ENCODE peak calls at places on chromosomes 16 and 17, in six cellular contexts. I, X, F, L, C and N are unnamed samples.

GRCh38 chr16:51757124-51757470 is 606.0 kb upstream of the SALL1 start:
- DNase-seq in I (no peak), X (no peak), F (no peak), L (no peak), C (no peak), N (no peak)

GRCh38 chr16:49684731-49685130 is 171.2 kb downstream of the ZNF423 start:
- DNase-seq in I (no peak), X (no peak), F (no peak), L (no peak), C (no peak), N (no peak)

GRCh38 chr16:31333686-31334649 is 21.0 kb upstream of the ITGAX start:
- DNase-seq in I (no peak), X (peak; percentile 22), F (no peak), L (no peak), C (no peak), N (no peak)

GRCh38 chr16:2915196-2915929 is 3.6 kb downstream of the FLYWCH1 start:
- DNase-seq in I (no peak), X (no peak), F (no peak), L (no peak), C (no peak), N (no peak)

GRCh38 chr16:68800257-68800875 is 43.0 kb upstream of the TANGO6 start:
- DNase-seq in I (peak; percentile 24), X (peak; percentile 18), F (no peak), L (peak; percentile 31), C (no peak), N (peak; percentile 81)

GRCh38 chr16:74813109-74813641 is 38.6 kb upstream of the FA2H start:
- DNase-seq in I (peak; percentile 51), X (peak; percentile 54), F (peak; percentile 93), L (peak; percentile 72), C (peak; percentile 28), N (peak; percentile 47)

GRCh38 chr16:56013962-56014552 is 138.9 kb upstream of the CES5A start:
- DNase-seq in I (no peak), X (peak; percentile 5), F (peak; percentile 58), L (peak; percentile 70), C (no peak), N (no peak)

GRCh38 chr16:56742030-56742984 is 12.4 kb downstream of the NUP93 start:
- DNase-seq in I (no peak), X (no peak), F (no peak), L (no peak), C (no peak), N (no peak)

GRCh38 chr17:70767102-70767701 is 597.9 kb downstream of the KCNJ2 start:
- DNase-seq in I (no peak), X (no peak), F (no peak), L (no peak), C (no peak), N (no peak)

GRCh38 chr17:12256380-12256995 is 235.8 kb downstream of the MAP2K4 start:
- DNase-seq in I (no peak), X (no peak), F (peak; percentile 53), L (peak; percentile 28), C (no peak), N (peak; percentile 56)

GRCh38 chr17:8384801-8385335 is 1.9 kb upstream of the RPL26 start:
- DNase-seq in I (no peak), X (no peak), F (no peak), L (no peak), C (no peak), N (no peak)

GRCh38 chr17:41773731-41774193 is 12.7 kb downstream of the JUP start:
- DNase-seq in I (no peak), X (no peak), F (peak; percentile 46), L (no peak), C (no peak), N (no peak)

GRCh38 chr16:11254913-11255736 is 879 bp downstream of the SOCS1 start:
- DNase-seq in I (no peak), X (peak; percentile 82), F (peak; percentile 59), L (peak; percentile 55), C (no peak), N (peak; percentile 73)

GRCh38 chr17:2695243-2695960 is 16.2 kb downstream of the CLUH start:
- DNase-seq in I (no peak), X (no peak), F (no peak), L (no peak), C (no peak), N (peak; percentile 23)

GRCh38 chr17:64534187-64534586 is 27.4 kb downstream of the CEP95 start:
- DNase-seq in I (no peak), X (no peak), F (no peak), L (no peak), C (no peak), N (no peak)

GRCh38 chr17:75755205-75755901 is 9.6 kb downstream of the GALK1 start:
- DNase-seq in I (no peak), X (no peak), F (no peak), L (no peak), C (no peak), N (no peak)

GRCh38 chr17:3602499-3602898 is 6.7 kb downstream of the TRPV1 start:
- DNase-seq in I (no peak), X (no peak), F (peak; percentile 19), L (peak; percentile 21), C (no peak), N (no peak)

GRCh38 chr16:53872248-53873221 is 168.6 kb downstream of the FTO start:
- DNase-seq in I (no peak), X (no peak), F (no peak), L (no peak), C (no peak), N (no peak)

GRCh38 chr17:65277576-65277975 is 140.4 kb downstream of the RGS9 start:
- DNase-seq in I (no peak), X (no peak), F (no peak), L (no peak), C (no peak), N (no peak)